ENCODE peak calls at places on chromosome 4, in six cellular contexts. V, I, T, W, U and M are unnamed samples.

GRCh38 chr4:41748074-41748787 is at the start of gene PHOX2B:
- DNase-seq in T (no peak), W (no peak), U (no peak), V (peak), I (peak), M (peak)

GRCh38 chr4:52266537-52267137 is 215.5 kb downstream of the SPATA18 start:
- DNase-seq in U (no peak), V (no peak), I (no peak), W (peak), T (no peak), M (peak)

GRCh38 chr4:99679204-99679603 is 21.6 kb upstream of the C4orf54 start:
- DNase-seq in I (no peak), V (no peak), W (peak), U (no peak), T (no peak), M (no peak)

GRCh38 chr4:157128395-157128794 is 52.4 kb downstream of the GLRB start:
- DNase-seq in U (no peak), V (no peak), I (no peak), W (no peak), T (no peak), M (peak)

GRCh38 chr4:100023800-100024199 is 73.7 kb upstream of the H2AZ1 start:
- DNase-seq in W (no peak), U (no peak), T (no peak), I (no peak), V (no peak), M (no peak)

GRCh38 chr4:52372747-52373146 is 286.4 kb downstream of the USP46 start:
- DNase-seq in W (no peak), V (no peak), U (no peak), T (no peak), I (no peak), M (no peak)

GRCh38 chr4:168475745-168476144 is 4.5 kb downstream of the DDX60L start:
- DNase-seq in U (no peak), I (no peak), V (no peak), T (no peak), W (no peak), M (peak)

GRCh38 chr4:159158083-159158617 is 55.3 kb downstream of the RAPGEF2 start:
- DNase-seq in I (no peak), T (no peak), V (no peak), W (no peak), U (no peak), M (no peak)

GRCh38 chr4:7135389-7135746 is 57.0 kb upstream of the SORCS2 start:
- DNase-seq in I (no peak), U (no peak), W (no peak), T (no peak), V (no peak), M (no peak)

GRCh38 chr4:86307432-86307831 is 52.4 kb downstream of the MAPK10 start:
- DNase-seq in U (no peak), T (no peak), I (no peak), W (no peak), V (no peak), M (no peak)

GRCh38 chr4:121711263-121712000 is 14.7 kb upstream of the ANXA5 start:
- DNase-seq in I (peak), T (peak), U (peak), W (peak), V (peak), M (peak)

GRCh38 chr4:24730256-24731001 is 64.9 kb upstream of the SOD3 start:
- DNase-seq in U (no peak), T (peak), I (no peak), W (peak), V (no peak), M (no peak)